ENCODE peak calls at places on chromosomes 2 and 18, in five cellular contexts. One of them, this sample, is unnamed.

GRCh38 chr18:33923980-33924379 is 300.7 kb downstream of the NOL4 start:
- DNase-seq in DND-41: no peak
- DNase-seq in activated T-cell treated with anti-CD3 and anti-CD28 coated beads, Interleukin-2, amount 50 U/mL, for 72 hours: no peak
- DNase-seq in H4: no peak
- DNase-seq in iris pigment epithelial cell: no peak
- DNase-seq in this sample: no peak

GRCh38 chr2:46570396-46570795 is 91.0 kb downstream of the TMEM247 start:
- DNase-seq in H4: no peak
- DNase-seq in DND-41: no peak
- DNase-seq in iris pigment epithelial cell: no peak
- DNase-seq in activated T-cell treated with anti-CD3 and anti-CD28 coated beads, Interleukin-2, amount 50 U/mL, for 72 hours: no peak
- DNase-seq in this sample: no peak

GRCh38 chr2:88254437-88255081 is 84.4 kb downstream of the THNSL2 start:
- DNase-seq in iris pigment epithelial cell: peak; percentile 5
- DNase-seq in activated T-cell treated with anti-CD3 and anti-CD28 coated beads, Interleukin-2, amount 50 U/mL, for 72 hours: no peak
- DNase-seq in H4: no peak
- DNase-seq in DND-41: no peak
- DNase-seq in this sample: no peak

GRCh38 chr18:79765491-79766245 is 32.1 kb upstream of the KCNG2 start:
- DNase-seq in DND-41: no peak
- DNase-seq in activated T-cell treated with anti-CD3 and anti-CD28 coated beads, Interleukin-2, amount 50 U/mL, for 72 hours: no peak
- DNase-seq in H4: no peak
- DNase-seq in iris pigment epithelial cell: peak; percentile 24
- DNase-seq in this sample: peak; percentile 49

GRCh38 chr2:140085674-140086073 is 1305.5 kb upstream of the NXPH2 start:
- DNase-seq in iris pigment epithelial cell: peak; percentile 1
- DNase-seq in DND-41: no peak
- DNase-seq in activated T-cell treated with anti-CD3 and anti-CD28 coated beads, Interleukin-2, amount 50 U/mL, for 72 hours: no peak
- DNase-seq in H4: no peak
- DNase-seq in this sample: no peak

GRCh38 chr2:150036622-150037021 is 449.0 kb upstream of the MMADHC start:
- DNase-seq in iris pigment epithelial cell: no peak
- DNase-seq in H4: no peak
- DNase-seq in DND-41: no peak
- DNase-seq in activated T-cell treated with anti-CD3 and anti-CD28 coated beads, Interleukin-2, amount 50 U/mL, for 72 hours: no peak
- DNase-seq in this sample: no peak

GRCh38 chr2:191013617-191013875 is 425 bp downstream of the STAT1 start:
- DNase-seq in activated T-cell treated with anti-CD3 and anti-CD28 coated beads, Interleukin-2, amount 50 U/mL, for 72 hours: no peak
- DNase-seq in H4: no peak
- DNase-seq in iris pigment epithelial cell: peak; percentile 26
- DNase-seq in DND-41: peak; percentile 30
- DNase-seq in this sample: no peak

GRCh38 chr2:128640166-128640846 is 321.6 kb upstream of the HS6ST1 start:
- DNase-seq in iris pigment epithelial cell: no peak
- DNase-seq in DND-41: no peak
- DNase-seq in H4: no peak
- DNase-seq in activated T-cell treated with anti-CD3 and anti-CD28 coated beads, Interleukin-2, amount 50 U/mL, for 72 hours: no peak
- DNase-seq in this sample: no peak

GRCh38 chr2:152613235-152613634 is 104.0 kb downstream of the PRPF40A start:
- DNase-seq in H4: no peak
- DNase-seq in iris pigment epithelial cell: peak; percentile 25
- DNase-seq in DND-41: no peak
- DNase-seq in activated T-cell treated with anti-CD3 and anti-CD28 coated beads, Interleukin-2, amount 50 U/mL, for 72 hours: no peak
- DNase-seq in this sample: no peak

GRCh38 chr18:41391616-41392610 is 563.1 kb upstream of the PIK3C3 start:
- DNase-seq in activated T-cell treated with anti-CD3 and anti-CD28 coated beads, Interleukin-2, amount 50 U/mL, for 72 hours: no peak
- DNase-seq in H4: peak; percentile 60
- DNase-seq in DND-41: no peak
- DNase-seq in iris pigment epithelial cell: peak; percentile 77
- DNase-seq in this sample: peak; percentile 28

GRCh38 chr2:158482594-158482993 is 25.8 kb downstream of the PKP4 start:
- DNase-seq in iris pigment epithelial cell: peak; percentile 62
- DNase-seq in DND-41: no peak
- DNase-seq in H4: no peak
- DNase-seq in activated T-cell treated with anti-CD3 and anti-CD28 coated beads, Interleukin-2, amount 50 U/mL, for 72 hours: no peak
- DNase-seq in this sample: no peak

This sample was measured in fibroblast of villous mesenchyme.